ENCODE peak calls at places on chromosomes 11 and 22, in nine cellular contexts. D is GM06990, R is cerebellar cortex, Y is GM23338, O is posterior cingulate gyrus, C is ELR, K is endothelial cell of umbilical vein, Z is cardiac muscle cell, X is skeletal muscle cell. S is an unnamed sample.

GRCh38 chr11:35214792-35215193 is 75.8 kb downstream of the CD44 start:
- DNase-seq in D (no peak), K (peak; percentile 54), C (peak; percentile 99), Y (peak; percentile 81), R (no peak), X (peak; percentile 95), O (no peak), Z (peak; percentile 86), S (no peak)

GRCh38 chr22:36464715-36465231 is 16.7 kb downstream of the TXN2 start:
- DNase-seq in R (no peak), X (no peak), O (no peak), C (no peak), Y (no peak), Z (no peak), K (no peak), D (no peak), S (no peak)

GRCh38 chr11:72629266-72629665 is 45.0 kb downstream of the PDE2A start:
- DNase-seq in Z (no peak), R (no peak), O (peak; percentile 96), D (no peak), K (no peak), X (no peak), C (no peak), Y (no peak), S (no peak)

GRCh38 chr22:40609216-40609615 is 27.3 kb downstream of the MRTFA start:
- DNase-seq in C (no peak), K (no peak), Y (no peak), X (no peak), R (no peak), D (no peak), O (no peak), Z (peak; percentile 62), S (no peak)

GRCh38 chr11:83020942-83021779 is 50.5 kb downstream of the RAB30 start:
- DNase-seq in O (peak; percentile 81), C (no peak), Y (no peak), K (no peak), R (no peak), X (no peak), Z (no peak), D (no peak), S (no peak)

GRCh38 chr11:1834791-1835670 is at the start of gene SYT8:
- DNase-seq in Y (no peak), D (no peak), Z (no peak), R (no peak), K (no peak), C (no peak), X (no peak), O (peak; percentile 81), S (no peak)

GRCh38 chr22:28594784-28595324 is 84.8 kb downstream of the TTC28 start:
- DNase-seq in D (no peak), Z (peak; percentile 80), R (peak; percentile 62), Y (peak; percentile 82), K (peak; percentile 69), C (peak; percentile 75), X (no peak), O (no peak), S (no peak)

GRCh38 chr11:19871531-19871930 is 158.9 kb downstream of the NAV2 start:
- DNase-seq in X (no peak), K (no peak), D (no peak), Y (no peak), R (peak; percentile 84), Z (no peak), C (no peak), O (no peak), S (no peak)

GRCh38 chr11:36239636-36240035 is 49.6 kb downstream of the COMMD9 start:
- DNase-seq in K (no peak), X (no peak), R (peak; percentile 41), Y (no peak), D (no peak), C (no peak), Z (no peak), O (peak; percentile 89), S (no peak)

GRCh38 chr11:46390331-46391171 is 1.0 kb downstream of the CHRM4 start:
- DNase-seq in Y (peak; percentile 48), D (no peak), O (peak; percentile 81), K (no peak), Z (no peak), X (no peak), C (no peak), R (no peak), S (no peak)

GRCh38 chr11:128608732-128609131 is 21.4 kb upstream of the ETS1 start:
- DNase-seq in C (no peak), Z (no peak), Y (no peak), D (no peak), R (no peak), K (no peak), O (no peak), X (no peak), S (no peak)

GRCh38 chr11:9852465-9852864 is 188.6 kb downstream of the SWAP70 start:
- DNase-seq in Z (no peak), C (peak; percentile 9), Y (no peak), X (peak; percentile 22), R (no peak), D (no peak), O (no peak), K (peak; percentile 83), S (no peak)

GRCh38 chr11:101880208-101880607 is 34.6 kb upstream of the CEP126 start:
- DNase-seq in R (peak; percentile 21), K (peak; percentile 61), Y (peak; percentile 78), C (peak; percentile 82), O (no peak), D (no peak), Z (peak; percentile 83), X (peak; percentile 20), S (no peak)

GRCh38 chr11:114847599-114847998 is 169.3 kb downstream of the NXPE2 start:
- DNase-seq in O (no peak), X (no peak), R (no peak), Y (peak; percentile 27), Z (no peak), D (no peak), C (no peak), K (no peak), S (no peak)

GRCh38 chr11:70463478-70464255 is 65.3 kb downstream of the CTTN start:
- DNase-seq in O (peak; percentile 70), D (no peak), K (no peak), Y (peak; percentile 69), R (no peak), C (no peak), Z (no peak), X (no peak), S (no peak)

GRCh38 chr22:42296381-42296853 is 26.0 kb upstream of the TCF20 start:
- DNase-seq in D (no peak), Z (no peak), O (peak; percentile 94), K (no peak), X (no peak), R (peak; percentile 39), C (no peak), Y (peak; percentile 66), S (no peak)

GRCh38 chr11:6319001-6319878 is 1.1 kb downstream of the CAVIN3 start:
- DNase-seq in X (no peak), K (peak; percentile 60), O (peak; percentile 71), D (peak; percentile 7), Y (peak; percentile 66), C (peak; percentile 68), R (peak; percentile 40), Z (peak; percentile 63), S (no peak)

GRCh38 chr11:129695543-129696308 is 119.9 kb upstream of the TMEM45B start:
- DNase-seq in C (peak; percentile 45), R (peak; percentile 20), Y (peak; percentile 89), O (peak; percentile 91), D (peak; percentile 20), Z (peak; percentile 38), K (peak; percentile 28), X (no peak), S (no peak)

GRCh38 chr11:103175461-103176129 is 66.4 kb downstream of the DYNC2H1 start:
- DNase-seq in Y (no peak), D (no peak), Z (no peak), K (no peak), X (no peak), C (no peak), R (no peak), O (no peak), S (no peak)

GRCh38 chr11:67517784-67518552 is 5.3 kb downstream of the CABP2 start:
- DNase-seq in R (no peak), O (no peak), Y (no peak), C (no peak), D (no peak), Z (no peak), K (no peak), X (no peak), S (no peak)

GRCh38 chr11:121459413-121460041 is 6.8 kb upstream of the SORL1-AS1 start:
- DNase-seq in O (no peak), Z (no peak), D (no peak), X (no peak), K (no peak), R (no peak), C (no peak), Y (no peak), S (no peak)

GRCh38 chr11:10975287-10975721 is 117.5 kb upstream of the ZBED5 start:
- DNase-seq in D (no peak), R (no peak), X (no peak), O (peak; percentile 79), C (no peak), K (no peak), Y (no peak), Z (no peak), S (no peak)

GRCh38 chr11:19664896-19665548 is 47.6 kb upstream of the NAV2 start:
- DNase-seq in C (peak; percentile 49), D (no peak), Z (peak; percentile 79), Y (no peak), O (peak; percentile 95), X (no peak), R (peak; percentile 92), K (no peak), S (no peak)

GRCh38 chr11:43579171-43579918 is 101.2 kb upstream of the HSD17B12 start:
- DNase-seq in O (peak; percentile 84), C (peak; percentile 74), Z (peak; percentile 41), D (peak; percentile 57), Y (peak; percentile 85), X (no peak), R (peak; percentile 54), K (peak; percentile 51), S (no peak)

GRCh38 chr11:132962026-132962425 is 570.3 kb downstream of the OPCML start:
- DNase-seq in O (peak; percentile 96), D (no peak), R (peak; percentile 81), C (peak; percentile 60), X (peak; percentile 27), K (no peak), Z (peak; percentile 56), Y (no peak), S (no peak)

GRCh38 chr11:2384723-2385041 is 7.6 kb downstream of the CD81 start:
- DNase-seq in R (no peak), O (no peak), C (no peak), X (no peak), K (no peak), Y (no peak), D (no peak), Z (no peak), S (no peak)

GRCh38 chr22:29380032-29380781 is 8.2 kb downstream of the AP1B1 start:
- DNase-seq in D (no peak), O (peak; percentile 32), K (peak; percentile 66), X (no peak), Z (no peak), R (no peak), Y (no peak), C (peak; percentile 92), S (no peak)

GRCh38 chr11:124069429-124070401 is 28.6 kb upstream of the OR10G7 start:
- DNase-seq in Z (peak; percentile 75), X (no peak), D (peak; percentile 33), O (peak; percentile 91), C (peak; percentile 82), R (peak; percentile 34), K (peak; percentile 72), Y (peak; percentile 86), S (peak; percentile 13)

GRCh38 chr11:47111318-47111804 is 65.3 kb downstream of the ARFGAP2 start:
- DNase-seq in R (no peak), D (peak; percentile 56), K (no peak), X (no peak), Z (no peak), Y (no peak), O (no peak), C (no peak), S (peak; percentile 92)

GRCh38 chr22:33837806-33838205 is 82.5 kb downstream of the LARGE1 start:
- DNase-seq in Y (no peak), Z (no peak), K (no peak), O (no peak), R (no peak), X (no peak), C (no peak), D (no peak), S (no peak)

GRCh38 chr11:115740365-115740764 is 236.2 kb upstream of the CADM1 start:
- DNase-seq in Z (no peak), C (no peak), R (no peak), O (no peak), Y (no peak), K (no peak), X (no peak), D (no peak), S (no peak)

S was measured in GM12878.